ENCODE peak calls at places on chromosomes 12 and 14, in six cellular contexts. One of them, this sample, is unnamed.

GRCh38 chr14:69657961-69658360 is 46.6 kb downstream of the SUSD6 start:
- DNase-seq in cardiac fibroblast: peak
- DNase-seq in AG09319: no peak
- DNase-seq in kidney epithelial cell: no peak
- DNase-seq in stomach: peak
- DNase-seq in fibroblast of mammary gland: peak
- DNase-seq in this sample: peak

GRCh38 chr14:56810341-56810740 is at the start of gene OTX2:
- DNase-seq in AG09319: no peak
- DNase-seq in stomach: no peak
- DNase-seq in fibroblast of mammary gland: no peak
- DNase-seq in kidney epithelial cell: no peak
- DNase-seq in cardiac fibroblast: no peak
- DNase-seq in this sample: no peak

GRCh38 chr14:100542619-100543205 is 44.5 kb downstream of the BEGAIN start:
- DNase-seq in cardiac fibroblast: no peak
- DNase-seq in kidney epithelial cell: no peak
- DNase-seq in fibroblast of mammary gland: no peak
- DNase-seq in stomach: no peak
- DNase-seq in AG09319: no peak
- DNase-seq in this sample: peak

GRCh38 chr14:104243200-104243599 is 104.8 kb downstream of the KIF26A start:
- DNase-seq in AG09319: no peak
- DNase-seq in cardiac fibroblast: no peak
- DNase-seq in stomach: no peak
- DNase-seq in kidney epithelial cell: no peak
- DNase-seq in fibroblast of mammary gland: no peak
- DNase-seq in this sample: no peak

GRCh38 chr12:121729021-121729420 is 16.5 kb downstream of the TMEM120B start:
- DNase-seq in stomach: no peak
- DNase-seq in kidney epithelial cell: no peak
- DNase-seq in cardiac fibroblast: no peak
- DNase-seq in AG09319: no peak
- DNase-seq in fibroblast of mammary gland: no peak
- DNase-seq in this sample: no peak

GRCh38 chr12:356276-356988 is 32.7 kb downstream of the KDM5A start:
- DNase-seq in kidney epithelial cell: no peak
- DNase-seq in AG09319: peak
- DNase-seq in cardiac fibroblast: no peak
- DNase-seq in fibroblast of mammary gland: peak
- DNase-seq in stomach: no peak
- DNase-seq in this sample: no peak

GRCh38 chr14:99728981-99729451 is 44.9 kb downstream of the CYP46A1 start:
- DNase-seq in kidney epithelial cell: no peak
- DNase-seq in cardiac fibroblast: no peak
- DNase-seq in fibroblast of mammary gland: no peak
- DNase-seq in stomach: no peak
- DNase-seq in AG09319: no peak
- DNase-seq in this sample: no peak

GRCh38 chr12:108035372-108035771 is 93.7 kb upstream of the WSCD2 start:
- DNase-seq in stomach: no peak
- DNase-seq in fibroblast of mammary gland: no peak
- DNase-seq in AG09319: no peak
- DNase-seq in kidney epithelial cell: no peak
- DNase-seq in cardiac fibroblast: no peak
- DNase-seq in this sample: no peak

GRCh38 chr12:116133149-116133548 is 144.3 kb downstream of the MED13L start:
- DNase-seq in AG09319: no peak
- DNase-seq in stomach: no peak
- DNase-seq in kidney epithelial cell: no peak
- DNase-seq in cardiac fibroblast: peak
- DNase-seq in fibroblast of mammary gland: peak
- DNase-seq in this sample: no peak

GRCh38 chr12:21676781-21677180 is 19.1 kb upstream of the LDHB start:
- DNase-seq in cardiac fibroblast: no peak
- DNase-seq in fibroblast of mammary gland: no peak
- DNase-seq in AG09319: no peak
- DNase-seq in kidney epithelial cell: no peak
- DNase-seq in stomach: no peak
- DNase-seq in this sample: no peak

GRCh38 chr12:21527451-21528180 is 1.5 kb downstream of the SPX start:
- DNase-seq in AG09319: no peak
- DNase-seq in stomach: peak
- DNase-seq in kidney epithelial cell: peak
- DNase-seq in cardiac fibroblast: peak
- DNase-seq in fibroblast of mammary gland: peak
- DNase-seq in this sample: peak

GRCh38 chr12:48765753-48766162 is 23.1 kb downstream of the ADCY6 start:
- DNase-seq in cardiac fibroblast: peak
- DNase-seq in kidney epithelial cell: no peak
- DNase-seq in stomach: no peak
- DNase-seq in fibroblast of mammary gland: peak
- DNase-seq in AG09319: no peak
- DNase-seq in this sample: no peak

GRCh38 chr14:34912182-34912581 is 37.0 kb upstream of the BAZ1A start:
- DNase-seq in stomach: no peak
- DNase-seq in AG09319: no peak
- DNase-seq in fibroblast of mammary gland: peak
- DNase-seq in cardiac fibroblast: no peak
- DNase-seq in kidney epithelial cell: no peak
- DNase-seq in this sample: no peak

GRCh38 chr12:123163227-123163626 is 12.3 kb upstream of the PITPNM2 start:
- DNase-seq in fibroblast of mammary gland: no peak
- DNase-seq in kidney epithelial cell: no peak
- DNase-seq in stomach: no peak
- DNase-seq in AG09319: no peak
- DNase-seq in cardiac fibroblast: no peak
- DNase-seq in this sample: no peak

GRCh38 chr14:104895207-104895785 is 29.4 kb upstream of the PLD4 start:
- DNase-seq in AG09319: no peak
- DNase-seq in kidney epithelial cell: no peak
- DNase-seq in cardiac fibroblast: no peak
- DNase-seq in stomach: peak
- DNase-seq in fibroblast of mammary gland: no peak
- DNase-seq in this sample: no peak

GRCh38 chr12:16189849-16190248 is 87.6 kb downstream of the SLC15A5 start:
- DNase-seq in AG09319: peak
- DNase-seq in cardiac fibroblast: no peak
- DNase-seq in kidney epithelial cell: no peak
- DNase-seq in fibroblast of mammary gland: no peak
- DNase-seq in stomach: no peak
- DNase-seq in this sample: no peak

GRCh38 chr12:24979971-24980730 is 31.2 kb upstream of the BCAT1 start:
- DNase-seq in stomach: no peak
- DNase-seq in kidney epithelial cell: no peak
- DNase-seq in cardiac fibroblast: no peak
- DNase-seq in AG09319: no peak
- DNase-seq in fibroblast of mammary gland: no peak
- DNase-seq in this sample: no peak

GRCh38 chr14:44404599-44405349 is 102.3 kb downstream of the FSCB start:
- DNase-seq in kidney epithelial cell: no peak
- DNase-seq in cardiac fibroblast: peak
- DNase-seq in stomach: no peak
- DNase-seq in fibroblast of mammary gland: no peak
- DNase-seq in AG09319: no peak
- DNase-seq in this sample: no peak

GRCh38 chr12:45794422-45794821 is 64.9 kb downstream of the ARID2 start:
- DNase-seq in fibroblast of mammary gland: no peak
- DNase-seq in AG09319: no peak
- DNase-seq in kidney epithelial cell: no peak
- DNase-seq in stomach: no peak
- DNase-seq in cardiac fibroblast: no peak
- DNase-seq in this sample: no peak

GRCh38 chr12:122062832-122063690 is 15.5 kb upstream of the MLXIP start:
- DNase-seq in AG09319: no peak
- DNase-seq in cardiac fibroblast: peak
- DNase-seq in fibroblast of mammary gland: peak
- DNase-seq in kidney epithelial cell: no peak
- DNase-seq in stomach: peak
- DNase-seq in this sample: peak

GRCh38 chr14:68886109-68886434 is 93.0 kb downstream of the ACTN1 start:
- DNase-seq in stomach: no peak
- DNase-seq in fibroblast of mammary gland: no peak
- DNase-seq in cardiac fibroblast: peak
- DNase-seq in AG09319: no peak
- DNase-seq in kidney epithelial cell: no peak
- DNase-seq in this sample: no peak

GRCh38 chr12:60689137-60689536 is 1093.3 kb downstream of the SLC16A7 start:
- DNase-seq in fibroblast of mammary gland: no peak
- DNase-seq in cardiac fibroblast: no peak
- DNase-seq in stomach: no peak
- DNase-seq in AG09319: no peak
- DNase-seq in kidney epithelial cell: no peak
- DNase-seq in this sample: no peak

GRCh38 chr14:55065411-55065810 is 14.0 kb downstream of the MAPK1IP1L start:
- DNase-seq in cardiac fibroblast: no peak
- DNase-seq in kidney epithelial cell: no peak
- DNase-seq in fibroblast of mammary gland: no peak
- DNase-seq in stomach: no peak
- DNase-seq in AG09319: no peak
- DNase-seq in this sample: no peak

GRCh38 chr14:38790916-38791315 is 312.1 kb downstream of the SEC23A start:
- DNase-seq in cardiac fibroblast: no peak
- DNase-seq in AG09319: no peak
- DNase-seq in fibroblast of mammary gland: no peak
- DNase-seq in kidney epithelial cell: no peak
- DNase-seq in stomach: no peak
- DNase-seq in this sample: no peak

GRCh38 chr14:50335989-50336391 is 23.9 kb downstream of the DMAC2L start:
- DNase-seq in fibroblast of mammary gland: peak
- DNase-seq in AG09319: no peak
- DNase-seq in kidney epithelial cell: no peak
- DNase-seq in cardiac fibroblast: peak
- DNase-seq in stomach: no peak
- DNase-seq in this sample: no peak

GRCh38 chr12:13179159-13180074 is 17.1 kb upstream of the EMP1 start:
- DNase-seq in kidney epithelial cell: no peak
- DNase-seq in stomach: peak
- DNase-seq in cardiac fibroblast: peak
- DNase-seq in AG09319: no peak
- DNase-seq in fibroblast of mammary gland: peak
- DNase-seq in this sample: peak

GRCh38 chr14:65676361-65677014 is 264.0 kb downstream of the FUT8 start:
- DNase-seq in kidney epithelial cell: no peak
- DNase-seq in cardiac fibroblast: no peak
- DNase-seq in fibroblast of mammary gland: no peak
- DNase-seq in stomach: no peak
- DNase-seq in AG09319: no peak
- DNase-seq in this sample: no peak

GRCh38 chr12:118404876-118405521 is 28.6 kb downstream of the SUDS3 start:
- DNase-seq in fibroblast of mammary gland: peak
- DNase-seq in kidney epithelial cell: peak
- DNase-seq in AG09319: peak
- DNase-seq in cardiac fibroblast: peak
- DNase-seq in stomach: peak
- DNase-seq in this sample: peak